ENCODE peak calls at places on chromosomes 5 and 9, in nine cellular contexts. O is astrocyte, R is OCI-LY7, H is kidney, M is pancreas, G is neural progenitor cell, Q is foreskin fibroblast, P is colonic mucosa, D is mammary epithelial cell. V is an unnamed sample.

GRCh38 chr5:94366811-94367210 is 251.6 kb downstream of the KIAA0825 start:
- DNase-seq in O (no peak), R (no peak), H (no peak), M (no peak), G (no peak), Q (no peak), P (no peak), D (peak), V (no peak)

GRCh38 chr9:128057724-128058409 is 9.3 kb downstream of the NAIF1 start:
- DNase-seq in O (no peak), R (no peak), H (no peak), M (no peak), G (no peak), Q (no peak), P (no peak), D (no peak), V (no peak)

GRCh38 chr5:173642895-173643481 is 26.5 kb upstream of the BOD1 start:
- DNase-seq in O (no peak), R (no peak), H (no peak), M (no peak), G (no peak), Q (no peak), P (no peak), D (no peak), V (no peak)

GRCh38 chr9:6605202-6605601 is 40.3 kb downstream of the GLDC start:
- DNase-seq in O (no peak), R (peak), H (no peak), M (no peak), G (no peak), Q (no peak), P (no peak), D (no peak), V (no peak)

GRCh38 chr5:180370861-180371641 is 17.9 kb upstream of the GFPT2 start:
- DNase-seq in O (no peak), R (no peak), H (no peak), M (no peak), G (no peak), Q (peak), P (no peak), D (no peak), V (no peak)

GRCh38 chr9:37988041-37988440 is 81.0 kb downstream of the SHB start:
- DNase-seq in O (no peak), R (no peak), H (peak), M (peak), G (no peak), Q (peak), P (no peak), D (no peak), V (no peak)

GRCh38 chr5:160935776-160936175 is 83.8 kb upstream of the ATP10B start:
- DNase-seq in O (no peak), R (no peak), H (no peak), M (no peak), G (no peak), Q (no peak), P (no peak), D (no peak), V (no peak)

GRCh38 chr5:107615173-107615856 is 55.4 kb downstream of the EFNA5 start:
- DNase-seq in O (peak), R (no peak), H (no peak), M (no peak), G (no peak), Q (peak), P (no peak), D (peak), V (no peak)

GRCh38 chr9:98231770-98232478 is 23.5 kb downstream of the TBC1D2 start:
- DNase-seq in O (peak), R (peak), H (no peak), M (no peak), G (no peak), Q (peak), P (no peak), D (peak), V (no peak)

GRCh38 chr5:159951387-159951786 is 35.1 kb downstream of the ADRA1B start:
- DNase-seq in O (no peak), R (peak), H (no peak), M (no peak), G (peak), Q (no peak), P (no peak), D (no peak), V (peak)

GRCh38 chr9:134570151-134570621 is 71.4 kb upstream of the COL5A1 start:
- DNase-seq in O (no peak), R (no peak), H (peak), M (no peak), G (no peak), Q (no peak), P (no peak), D (no peak), V (no peak)

GRCh38 chr5:179337227-179338122 is 7.8 kb downstream of the ADAMTS2 start:
- DNase-seq in O (no peak), R (no peak), H (peak), M (no peak), G (no peak), Q (no peak), P (no peak), D (no peak), V (no peak)

GRCh38 chr5:72203251-72203845 is 96.1 kb downstream of the MAP1B start:
- DNase-seq in O (peak), R (no peak), H (no peak), M (no peak), G (no peak), Q (no peak), P (no peak), D (no peak), V (no peak)

GRCh38 chr9:128818839-128819715 is 777 bp downstream of the ENDOG start:
- DNase-seq in O (no peak), R (peak), H (peak), M (peak), G (peak), Q (peak), P (peak), D (peak), V (peak)

GRCh38 chr5:42912184-42912766 is 100.6 kb upstream of the SELENOP start:
- DNase-seq in O (peak), R (peak), H (no peak), M (no peak), G (peak), Q (peak), P (no peak), D (peak), V (no peak)

GRCh38 chr5:133147411-133147810 is 95.6 kb downstream of the HSPA4 start:
- DNase-seq in O (peak), R (no peak), H (peak), M (peak), G (no peak), Q (peak), P (no peak), D (no peak), V (no peak)

GRCh38 chr9:99433555-99433954 is 211.5 kb downstream of the SEC61B start:
- DNase-seq in O (peak), R (peak), H (peak), M (no peak), G (no peak), Q (peak), P (no peak), D (peak), V (no peak)

DNA sequence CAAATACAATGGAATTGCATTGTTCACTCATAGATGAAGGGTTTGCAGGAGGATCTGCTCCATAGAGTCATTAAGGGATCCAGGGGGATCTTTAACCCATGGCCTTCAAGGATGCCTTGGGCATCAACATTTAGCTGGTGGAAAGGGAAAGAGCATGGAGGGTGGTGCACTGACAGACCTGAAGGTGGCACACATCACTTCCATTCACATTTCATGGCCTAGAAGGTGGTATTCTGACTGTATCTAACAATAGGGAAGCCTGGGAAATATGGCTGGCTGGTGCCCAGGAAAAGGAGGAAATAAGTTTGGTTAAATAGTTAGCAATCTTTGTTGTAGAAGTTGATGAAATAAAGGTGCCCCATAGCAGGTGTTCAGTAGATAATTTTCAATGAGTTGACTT is 230.2 kb downstream of the CD180 start:
- DNase-seq in O (no peak), R (no peak), H (no peak), M (no peak), G (no peak), Q (no peak), P (no peak), D (no peak), V (no peak)
- TF ChIP-seq CTCF in O (no peak), R (no peak), H (no peak), M (no peak), G (no peak), Q (no peak), P (no peak), D (no peak), V (no peak)

DNA sequence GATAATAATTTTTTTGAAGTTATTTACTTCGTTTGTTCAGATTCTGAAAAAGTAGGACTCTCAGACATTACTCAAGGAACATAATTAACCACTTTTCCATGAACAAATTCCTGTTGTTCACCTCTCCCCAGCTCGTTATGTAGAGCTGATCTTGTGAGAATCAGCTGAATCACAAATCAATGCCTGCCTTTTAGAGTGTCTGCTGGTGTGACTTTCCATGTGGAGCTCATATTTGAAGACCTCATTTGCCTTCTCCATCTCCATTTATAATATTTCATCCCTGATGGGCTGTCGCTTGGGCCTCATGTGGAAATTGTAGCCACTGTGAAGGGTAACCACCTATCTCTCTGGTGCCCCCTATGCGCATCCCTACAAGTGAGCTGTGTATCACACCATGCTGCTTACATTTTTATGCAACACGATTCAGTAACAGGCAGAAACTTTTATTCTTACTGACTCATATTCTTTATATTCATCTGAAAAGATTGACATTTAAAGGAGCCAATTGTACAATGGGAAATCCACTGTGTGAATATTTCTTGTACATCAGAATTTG is 111.3 kb downstream of the STK32A start:
- DNase-seq in O (no peak), R (no peak), H (no peak), M (no peak), G (peak), Q (no peak), P (no peak), D (no peak), V (no peak)
- TF ChIP-seq CTCF in O (no peak), R (no peak), H (no peak), M (no peak), G (peak), Q (peak), P (no peak), D (no peak), V (no peak)

DNA sequence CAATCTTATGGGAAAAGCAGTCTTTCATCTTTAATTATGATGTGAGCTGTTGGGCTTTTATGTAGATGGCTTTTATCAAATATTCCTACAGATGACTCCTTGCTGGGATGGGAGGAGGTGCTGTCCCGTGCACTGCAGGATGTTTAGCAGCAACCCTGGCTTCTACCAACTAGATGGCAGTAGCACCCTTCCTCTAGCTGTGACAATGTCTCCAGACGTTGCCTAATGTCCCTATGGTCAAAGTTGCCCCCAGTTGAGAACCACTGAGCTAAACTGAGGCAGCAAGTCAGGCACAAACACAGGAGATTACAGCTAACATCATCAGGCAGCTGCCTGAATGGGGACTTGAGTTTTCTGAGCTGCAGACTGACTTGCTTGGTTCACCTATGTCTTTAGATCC is 401.9 kb upstream of the PDE4D start:
- DNase-seq in O (peak), R (peak), H (no peak), M (no peak), G (peak), Q (peak), P (no peak), D (peak), V (peak)
- TF ChIP-seq CTCF in O (peak), R (peak), H (peak), M (no peak), G (peak), Q (peak), P (no peak), D (peak), V (peak)

GRCh38 chr9:124411514-124412227 is 3.6 kb downstream of the PSMB7 start:
- DNase-seq in O (peak), R (no peak), H (no peak), M (no peak), G (no peak), Q (peak), P (no peak), D (peak), V (no peak)

GRCh38 chr9:124414612-124415011 is 630 bp downstream of the PSMB7 start:
- DNase-seq in O (no peak), R (no peak), H (no peak), M (no peak), G (peak), Q (no peak), P (no peak), D (no peak), V (no peak)

GRCh38 chr9:124412228-124412575 is 3.0 kb downstream of the PSMB7 start:
- DNase-seq in O (no peak), R (no peak), H (no peak), M (no peak), G (no peak), Q (no peak), P (no peak), D (peak), V (no peak)

GRCh38 chr9:124409410-124409809 is 5.8 kb downstream of the PSMB7 start:
- DNase-seq in O (no peak), R (no peak), H (no peak), M (no peak), G (no peak), Q (no peak), P (no peak), D (no peak), V (no peak)

DNA sequence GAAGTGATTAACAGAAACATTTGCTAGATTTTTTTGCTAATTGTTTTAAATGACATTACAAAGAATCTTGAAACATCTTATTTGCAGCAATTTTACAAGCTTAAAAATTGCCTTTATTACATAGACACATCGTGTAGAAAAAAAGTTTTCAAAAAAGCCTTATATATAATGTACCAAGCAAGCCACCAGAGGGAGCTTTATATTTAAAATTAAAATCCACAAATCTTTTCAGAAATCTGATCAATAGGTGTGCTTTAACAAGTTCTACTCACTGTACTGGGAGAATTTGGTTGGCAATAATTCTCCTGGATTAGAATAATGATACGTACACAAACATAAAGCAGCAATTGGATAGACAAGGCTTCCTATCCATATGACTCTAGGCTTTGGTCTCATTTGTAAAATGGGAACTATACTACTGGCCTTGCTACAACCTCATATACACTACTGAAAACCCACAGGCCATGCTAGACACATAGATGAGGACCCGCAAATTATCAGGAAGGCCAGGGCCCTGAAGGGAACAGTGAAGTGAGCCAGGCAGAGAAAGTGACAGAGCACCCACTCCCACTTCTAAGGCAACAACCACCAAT is 4.8 kb downstream of the PSMB7 start:
- DNase-seq in O (no peak), R (no peak), H (no peak), M (no peak), G (no peak), Q (peak), P (no peak), D (no peak), V (no peak)
- TF ChIP-seq CTCF in O (peak), R (peak), H (no peak), M (no peak), G (peak), Q (peak), P (no peak), D (peak), V (peak)

GRCh38 chr5:140791111-140791510 is 3.5 kb upstream of the PCDHA2 start:
- DNase-seq in O (no peak), R (no peak), H (no peak), M (no peak), G (no peak), Q (no peak), P (no peak), D (no peak), V (no peak)

GRCh38 chr5:140796718-140797095 is 2.1 kb downstream of the PCDHA2 start:
- DNase-seq in O (no peak), R (no peak), H (peak), M (no peak), G (no peak), Q (no peak), P (no peak), D (no peak), V (no peak)

GRCh38 chr5:140800816-140801493 is at the start of gene PCDHA3:
- DNase-seq in O (peak), R (peak), H (no peak), M (no peak), G (no peak), Q (peak), P (no peak), D (peak), V (no peak)

GRCh38 chr5:140794594-140795258 is at the start of gene PCDHA2:
- DNase-seq in O (no peak), R (no peak), H (no peak), M (no peak), G (peak), Q (no peak), P (no peak), D (no peak), V (no peak)

DNA sequence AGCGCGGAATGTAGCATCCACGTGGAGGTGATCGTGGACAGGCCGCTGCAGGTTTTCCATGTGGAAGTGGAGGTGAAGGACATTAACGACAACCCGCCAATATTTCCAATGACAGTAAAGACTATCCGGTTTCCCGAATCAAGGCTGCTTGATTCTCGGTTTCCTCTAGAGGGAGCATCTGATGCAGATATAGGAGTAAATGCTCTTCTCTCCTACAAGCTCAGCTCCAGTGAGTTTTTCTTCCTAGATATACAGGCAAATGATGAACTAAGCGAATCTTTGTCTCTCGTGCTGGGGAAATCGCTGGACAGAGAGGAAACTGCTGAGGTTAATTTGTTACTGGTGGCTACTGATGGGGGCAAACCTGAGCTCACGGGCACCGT is 598 bp downstream of the PCDHA2 start:
- DNase-seq in O (no peak), R (no peak), H (no peak), M (no peak), G (peak), Q (peak), P (no peak), D (no peak), V (no peak)
- TF ChIP-seq CTCF in O (no peak), R (peak), H (no peak), M (no peak), G (peak), Q (peak), P (no peak), D (peak), V (no peak)

GRCh38 chr5:73615947-73616346 is 10.0 kb upstream of the ARHGEF28 start:
- DNase-seq in O (no peak), R (no peak), H (no peak), M (no peak), G (no peak), Q (no peak), P (no peak), D (no peak), V (no peak)

GRCh38 chr5:73619606-73620334 is 6.2 kb upstream of the ARHGEF28 start:
- DNase-seq in O (no peak), R (no peak), H (no peak), M (no peak), G (no peak), Q (peak), P (no peak), D (no peak), V (no peak)

GRCh38 chr5:73615085-73615484 is 10.9 kb upstream of the ARHGEF28 start:
- DNase-seq in O (no peak), R (no peak), H (no peak), M (no peak), G (no peak), Q (no peak), P (peak), D (peak), V (no peak)

GRCh38 chr5:73620335-73620687 is 5.7 kb upstream of the ARHGEF28 start:
- DNase-seq in O (no peak), R (no peak), H (no peak), M (no peak), G (no peak), Q (no peak), P (no peak), D (no peak), V (no peak)

GRCh38 chr5:73617510-73618279 is 8.3 kb upstream of the ARHGEF28 start:
- DNase-seq in O (peak), R (no peak), H (no peak), M (no peak), G (no peak), Q (peak), P (no peak), D (no peak), V (no peak)
- TF ChIP-seq CTCF in O (no peak), R (no peak), H (no peak), M (no peak), G (no peak), Q (no peak), P (no peak), D (no peak), V (no peak)